ENCODE peak calls at places on chromosomes 3 and 15, in eight cellular contexts. One of them, this sample, is unnamed. For H3K27me3, the result is how much of the 10 kb centered on the place peaks cover.

GRCh38 chr3:187567741-187568140 is 102.5 kb downstream of the SST start:
- DNase-seq in hepatocyte: no peak
- DNase-seq in PC-9: no peak
- DNase-seq in K562: no peak
- DNase-seq in neural progenitor cell: no peak
- DNase-seq in PC-3: no peak
- DNase-seq in fibroblast of lung: peak
- DNase-seq in endothelial cell of umbilical vein: no peak
- DNase-seq in this sample: peak

GRCh38 chr3:58560771-58561311 is 16.4 kb downstream of the FAM107A start:
- DNase-seq in neural progenitor cell: peak
- DNase-seq in K562: peak
- DNase-seq in PC-9: peak
- DNase-seq in fibroblast of lung: peak
- DNase-seq in endothelial cell of umbilical vein: peak
- DNase-seq in hepatocyte: peak
- DNase-seq in PC-3: peak
- DNase-seq in this sample: peak

GRCh38 chr3:187702507-187703033 is at the start of gene RTP2:
- DNase-seq in PC-9: no peak
- DNase-seq in endothelial cell of umbilical vein: no peak
- DNase-seq in hepatocyte: no peak
- DNase-seq in fibroblast of lung: no peak
- DNase-seq in neural progenitor cell: no peak
- DNase-seq in PC-3: no peak
- DNase-seq in K562: no peak
- DNase-seq in this sample: no peak

GRCh38 chr3:85821130-85821756 is 862.5 kb downstream of the CADM2 start:
- DNase-seq in endothelial cell of umbilical vein: peak
- DNase-seq in K562: no peak
- DNase-seq in neural progenitor cell: peak
- DNase-seq in PC-9: peak
- DNase-seq in fibroblast of lung: peak
- DNase-seq in hepatocyte: peak
- DNase-seq in PC-3: peak
- DNase-seq in this sample: no peak

GRCh38 chr3:14216257-14217048 is 37.8 kb downstream of the LSM3 start:
- DNase-seq in K562: peak
- DNase-seq in endothelial cell of umbilical vein: peak
- DNase-seq in neural progenitor cell: peak
- DNase-seq in PC-9: peak
- DNase-seq in fibroblast of lung: peak
- DNase-seq in hepatocyte: no peak
- DNase-seq in PC-3: no peak
- DNase-seq in this sample: peak

GRCh38 chr3:151016421-151016820 is 43.9 kb upstream of the CLRN1 start:
- DNase-seq in PC-9: no peak
- DNase-seq in hepatocyte: no peak
- DNase-seq in fibroblast of lung: peak
- DNase-seq in neural progenitor cell: no peak
- DNase-seq in endothelial cell of umbilical vein: no peak
- DNase-seq in K562: no peak
- DNase-seq in PC-3: no peak
- DNase-seq in this sample: peak

GRCh38 chr15:58559904-58560588 is 128.3 kb downstream of the LIPC start:
- DNase-seq in PC-3: no peak
- DNase-seq in PC-9: no peak
- DNase-seq in neural progenitor cell: no peak
- DNase-seq in hepatocyte: no peak
- DNase-seq in fibroblast of lung: no peak
- DNase-seq in endothelial cell of umbilical vein: no peak
- DNase-seq in K562: no peak
- DNase-seq in this sample: no peak

GRCh38 chr3:17013050-17013449 is 128.3 kb downstream of the PLCL2 start:
- DNase-seq in PC-9: peak
- DNase-seq in PC-3: peak
- DNase-seq in fibroblast of lung: peak
- DNase-seq in K562: no peak
- DNase-seq in endothelial cell of umbilical vein: no peak
- DNase-seq in hepatocyte: no peak
- DNase-seq in neural progenitor cell: peak
- DNase-seq in this sample: peak

GRCh38 chr3:46122046-46122445 is 86.1 kb downstream of the CCR1 start:
- DNase-seq in K562: no peak
- DNase-seq in hepatocyte: no peak
- DNase-seq in PC-3: no peak
- DNase-seq in fibroblast of lung: no peak
- DNase-seq in PC-9: no peak
- DNase-seq in endothelial cell of umbilical vein: no peak
- DNase-seq in neural progenitor cell: no peak
- DNase-seq in this sample: no peak

GRCh38 chr15:44435893-44436667 is 8.7 kb downstream of the CTDSPL2 start:
- DNase-seq in neural progenitor cell: no peak
- DNase-seq in hepatocyte: no peak
- DNase-seq in PC-9: no peak
- DNase-seq in PC-3: peak
- DNase-seq in K562: no peak
- DNase-seq in fibroblast of lung: peak
- DNase-seq in endothelial cell of umbilical vein: peak
- DNase-seq in this sample: peak

GRCh38 chr15:85950101-85950500 is 129.6 kb upstream of the AGBL1 start:
- DNase-seq in PC-3: no peak
- DNase-seq in endothelial cell of umbilical vein: no peak
- DNase-seq in hepatocyte: no peak
- DNase-seq in PC-9: no peak
- DNase-seq in K562: no peak
- DNase-seq in neural progenitor cell: no peak
- DNase-seq in fibroblast of lung: no peak
- DNase-seq in this sample: no peak

GRCh38 chr15:77144028-77144427 is 73.1 kb upstream of the TSPAN3 start:
- DNase-seq in fibroblast of lung: peak
- DNase-seq in neural progenitor cell: no peak
- DNase-seq in endothelial cell of umbilical vein: peak
- DNase-seq in PC-3: no peak
- DNase-seq in PC-9: no peak
- DNase-seq in hepatocyte: no peak
- DNase-seq in K562: no peak
- DNase-seq in this sample: peak

GRCh38 chr15:32979710-32980109 is 214.8 kb downstream of the FMN1 start:
- DNase-seq in neural progenitor cell: peak
- DNase-seq in PC-9: no peak
- DNase-seq in hepatocyte: no peak
- DNase-seq in PC-3: peak
- DNase-seq in endothelial cell of umbilical vein: no peak
- DNase-seq in fibroblast of lung: peak
- DNase-seq in K562: no peak
- DNase-seq in this sample: peak

GRCh38 chr15:68387288-68388143 is 44.4 kb downstream of the ITGA11 start:
- DNase-seq in endothelial cell of umbilical vein: no peak
- DNase-seq in PC-3: no peak
- DNase-seq in neural progenitor cell: no peak
- DNase-seq in fibroblast of lung: no peak
- DNase-seq in PC-9: no peak
- DNase-seq in K562: no peak
- DNase-seq in hepatocyte: no peak
- DNase-seq in this sample: no peak

GRCh38 chr3:69181592-69182211 is 59.3 kb upstream of the LMOD3 start:
- DNase-seq in K562: no peak
- DNase-seq in fibroblast of lung: peak
- DNase-seq in neural progenitor cell: peak
- DNase-seq in PC-9: peak
- DNase-seq in hepatocyte: peak
- DNase-seq in endothelial cell of umbilical vein: peak
- DNase-seq in PC-3: peak
- DNase-seq in this sample: peak

GRCh38 chr15:48541659-48542334 is 103.7 kb downstream of the FBN1 start:
- DNase-seq in hepatocyte: peak
- DNase-seq in fibroblast of lung: peak
- DNase-seq in PC-3: peak
- DNase-seq in PC-9: no peak
- DNase-seq in K562: no peak
- DNase-seq in neural progenitor cell: no peak
- DNase-seq in endothelial cell of umbilical vein: peak
- DNase-seq in this sample: peak

GRCh38 chr3:152349397-152349796 is 80.7 kb downstream of the MBNL1 start:
- DNase-seq in endothelial cell of umbilical vein: no peak
- DNase-seq in hepatocyte: no peak
- DNase-seq in K562: no peak
- DNase-seq in PC-9: no peak
- DNase-seq in PC-3: peak
- DNase-seq in fibroblast of lung: peak
- DNase-seq in neural progenitor cell: no peak
- DNase-seq in this sample: peak

DNA sequence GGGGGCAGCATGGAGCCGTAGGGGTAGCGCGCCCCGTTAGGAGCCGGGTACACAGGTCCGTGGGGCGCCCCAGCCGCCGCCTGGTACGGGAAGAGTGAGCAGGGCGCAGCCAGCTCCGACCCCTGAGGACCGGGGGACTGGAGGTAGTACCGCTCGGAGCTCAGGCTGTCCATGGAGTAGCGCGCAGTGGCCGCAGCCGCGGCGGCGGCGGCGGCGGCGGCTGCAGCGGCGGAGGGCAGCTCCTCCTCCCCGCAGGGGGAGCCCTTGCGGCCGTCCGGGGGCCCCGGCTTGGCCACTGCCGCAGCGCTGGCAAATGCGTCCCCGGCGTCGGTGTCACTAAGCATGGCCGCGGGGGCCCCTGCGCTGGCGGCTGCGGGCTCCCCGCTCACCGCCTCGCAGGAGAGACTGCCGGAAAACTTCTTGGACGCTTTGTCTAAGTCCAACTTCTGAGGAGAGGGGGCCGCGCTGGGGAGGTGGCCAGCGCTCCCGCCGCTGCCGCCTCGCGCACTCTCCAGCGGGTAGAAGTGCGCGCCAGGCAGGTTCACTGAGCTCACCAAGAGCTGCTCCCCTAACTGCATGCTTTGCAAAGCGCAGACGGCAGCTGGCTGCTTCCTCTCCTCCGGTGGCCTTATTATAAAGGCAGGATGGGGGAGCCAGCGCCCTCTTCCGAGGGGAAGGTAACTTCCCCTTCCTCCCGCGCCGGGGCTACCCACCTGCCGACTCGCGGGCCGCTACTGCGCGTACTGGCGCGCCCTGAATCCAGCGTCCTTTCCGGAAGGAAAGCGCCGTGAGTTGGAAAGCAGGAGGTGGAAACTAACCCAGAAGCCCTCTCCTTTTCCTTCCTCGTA is at the start of gene EOMES:
- DNase-seq in fibroblast of lung: peak
- DNase-seq in neural progenitor cell: peak
- DNase-seq in PC-3: peak
- DNase-seq in PC-9: peak
- DNase-seq in hepatocyte: peak
- DNase-seq in endothelial cell of umbilical vein: peak
- DNase-seq in K562: no peak
- DNase-seq in this sample: peak
- H3K27me3 ChIP-seq in fibroblast of lung: half or more
- H3K27me3 ChIP-seq in neural progenitor cell: half or more
- H3K27me3 ChIP-seq in PC-3: under half
- H3K27me3 ChIP-seq in PC-9: under half
- H3K27me3 ChIP-seq in hepatocyte: half or more
- H3K27me3 ChIP-seq in endothelial cell of umbilical vein: half or more
- H3K27me3 ChIP-seq in K562: under half
- H3K27me3 ChIP-seq in this sample: half or more

DNA sequence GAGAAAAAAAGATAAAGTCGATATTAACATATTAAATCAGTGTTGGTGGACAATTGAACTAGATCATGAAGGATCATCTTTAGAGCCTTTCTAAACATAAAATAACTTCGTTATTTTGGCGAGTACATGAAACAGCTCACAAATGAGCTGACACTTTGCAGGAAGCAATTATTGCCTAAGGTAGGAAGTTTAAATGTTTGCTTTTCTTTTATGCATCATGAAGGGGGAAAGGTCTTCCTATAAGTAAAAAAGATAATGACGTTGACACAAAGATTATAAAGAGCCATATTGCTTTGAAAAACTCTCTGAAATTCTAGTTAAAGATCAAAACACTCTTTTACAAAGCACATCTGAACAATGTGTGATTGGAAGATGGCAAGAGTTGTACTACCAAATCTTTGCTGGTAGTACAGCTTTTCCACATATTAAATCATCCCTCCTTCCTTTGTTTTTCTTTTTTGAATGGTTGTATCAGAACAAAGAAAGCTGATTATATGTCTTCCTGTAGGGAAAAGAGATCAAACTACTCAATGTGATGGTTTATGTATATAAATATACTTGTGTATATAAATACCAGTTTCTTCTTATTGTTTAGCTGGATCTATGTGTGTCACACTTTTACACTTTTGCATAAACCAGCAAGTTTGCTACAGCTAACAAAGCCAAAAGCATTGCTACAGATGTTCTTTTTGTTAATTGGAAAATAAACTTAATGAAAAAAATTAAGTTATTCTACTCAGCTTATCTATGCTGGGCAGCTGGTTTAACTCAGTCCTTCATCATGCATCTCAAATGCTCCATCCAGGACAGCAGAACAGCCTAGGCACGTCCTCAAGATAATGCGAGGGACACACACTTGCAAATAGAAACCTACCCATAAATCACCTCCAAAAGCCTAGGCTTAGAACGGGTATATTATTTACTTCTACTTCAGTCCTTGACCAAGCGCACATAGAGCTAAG is 850.8 kb upstream of the ROBO1 start:
- DNase-seq in hepatocyte: no peak
- DNase-seq in PC-3: no peak
- DNase-seq in endothelial cell of umbilical vein: peak
- DNase-seq in K562: peak
- DNase-seq in neural progenitor cell: no peak
- DNase-seq in fibroblast of lung: no peak
- DNase-seq in PC-9: no peak
- DNase-seq in this sample: no peak
- H2AFZ ChIP-seq in hepatocyte: no peak
- H2AFZ ChIP-seq in PC-3: no peak
- H2AFZ ChIP-seq in endothelial cell of umbilical vein: no peak
- H2AFZ ChIP-seq in K562: no peak
- H2AFZ ChIP-seq in neural progenitor cell: no peak
- H2AFZ ChIP-seq in fibroblast of lung: no peak
- H2AFZ ChIP-seq in PC-9: no peak
- H2AFZ ChIP-seq in this sample: no peak

DNA sequence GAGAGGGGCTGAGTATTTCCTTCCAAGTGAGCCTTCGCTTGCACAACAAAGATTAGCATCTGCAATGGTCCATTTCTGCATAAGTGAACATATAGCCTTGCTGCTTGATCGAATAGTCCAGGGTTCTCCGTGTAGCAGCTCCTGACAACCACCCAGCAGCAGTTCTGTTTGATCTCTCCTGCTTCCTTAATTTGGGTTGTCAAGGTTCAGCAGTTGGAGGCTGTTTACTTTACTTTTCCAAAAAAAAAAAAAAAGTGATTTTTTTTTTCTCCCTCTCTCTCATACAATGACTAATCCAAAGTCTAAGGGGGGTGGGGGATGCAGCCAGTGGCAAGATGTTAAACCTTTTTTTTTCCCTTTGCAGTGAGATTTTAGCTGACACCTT is 3.6 kb downstream of the FOXP1 start:
- DNase-seq in PC-9: peak
- DNase-seq in hepatocyte: peak
- DNase-seq in neural progenitor cell: peak
- DNase-seq in PC-3: peak
- DNase-seq in K562: peak
- DNase-seq in endothelial cell of umbilical vein: peak
- DNase-seq in fibroblast of lung: peak
- DNase-seq in this sample: peak
- H3K27me3 ChIP-seq in PC-9: under half
- H3K27me3 ChIP-seq in hepatocyte: under half
- H3K27me3 ChIP-seq in neural progenitor cell: under half
- H3K27me3 ChIP-seq in PC-3: under half
- H3K27me3 ChIP-seq in K562: under half
- H3K27me3 ChIP-seq in endothelial cell of umbilical vein: under half
- H3K27me3 ChIP-seq in fibroblast of lung: under half
- H3K27me3 ChIP-seq in this sample: under half

GRCh38 chr15:65979316-65979715 is 110.0 kb downstream of the RAB11A start:
- DNase-seq in endothelial cell of umbilical vein: no peak
- DNase-seq in fibroblast of lung: peak
- DNase-seq in PC-3: no peak
- DNase-seq in PC-9: no peak
- DNase-seq in hepatocyte: no peak
- DNase-seq in K562: no peak
- DNase-seq in neural progenitor cell: no peak
- DNase-seq in this sample: no peak
- H2AFZ ChIP-seq in endothelial cell of umbilical vein: no peak
- H2AFZ ChIP-seq in fibroblast of lung: no peak
- H2AFZ ChIP-seq in PC-3: no peak
- H2AFZ ChIP-seq in PC-9: no peak
- H2AFZ ChIP-seq in hepatocyte: no peak
- H2AFZ ChIP-seq in K562: no peak
- H2AFZ ChIP-seq in neural progenitor cell: no peak
- H2AFZ ChIP-seq in this sample: no peak

This sample was measured in astrocyte.